ENCODE peak calls at places on chromosome 2, in ten cellular contexts. G is breast epithelium; J is AG04450; V is IMR-90; P is HL-60; N is A549; S is WERI-Rb-1; O is CD4-positive, CD25-positive, alpha-beta regulatory T cell; E is neuronal stem cell; B is BE2C. Q is an unnamed sample.

GRCh38 chr2:943821-944220 is 6.8 kb upstream of the SNTG2 start:
- DNase-seq in G (no peak), J (no peak), V (no peak), P (no peak), N (no peak), S (no peak), O (no peak), E (no peak), B (no peak), Q (no peak)

GRCh38 chr2:96800061-96800761 is 15.9 kb upstream of the CNNM3 start:
- DNase-seq in G (no peak), J (no peak), V (no peak), P (no peak), N (no peak), S (no peak), O (no peak), E (no peak), B (no peak), Q (no peak)

GRCh38 chr2:64652231-64653173 is 1.2 kb downstream of the SERTAD2 start:
- DNase-seq in G (no peak), J (no peak), V (peak), P (peak), N (peak), S (peak), O (no peak), E (no peak), B (no peak), Q (peak)

GRCh38 chr2:232368311-232368731 is 10.2 kb upstream of the ALPP start:
- DNase-seq in G (no peak), J (no peak), V (peak), P (no peak), N (peak), S (no peak), O (no peak), E (no peak), B (no peak), Q (peak)

GRCh38 chr2:169664600-169664977 is 29.6 kb downstream of the CFAP210 start:
- DNase-seq in G (no peak), J (no peak), V (peak), P (no peak), N (no peak), S (no peak), O (no peak), E (no peak), B (no peak), Q (no peak)

GRCh38 chr2:118913131-118913804 is 28.7 kb upstream of the MARCO start:
- DNase-seq in G (no peak), J (no peak), V (no peak), P (no peak), N (no peak), S (no peak), O (no peak), E (no peak), B (no peak), Q (no peak)

GRCh38 chr2:174246944-174247381 is 1.4 kb downstream of the OLA1 start:
- DNase-seq in G (no peak), J (no peak), V (no peak), P (no peak), N (no peak), S (peak), O (no peak), E (no peak), B (no peak), Q (no peak)

GRCh38 chr2:226759768-226760167 is 39.9 kb downstream of the IRS1 start:
- DNase-seq in G (no peak), J (no peak), V (no peak), P (no peak), N (no peak), S (no peak), O (no peak), E (no peak), B (no peak), Q (no peak)

GRCh38 chr2:210938228-210938627 is 381.8 kb downstream of the CPS1 start:
- DNase-seq in G (no peak), J (no peak), V (no peak), P (no peak), N (no peak), S (no peak), O (no peak), E (no peak), B (no peak), Q (no peak)

GRCh38 chr2:26647981-26648380 is 6.8 kb upstream of the CIB4 start:
- DNase-seq in G (no peak), J (no peak), V (no peak), P (no peak), N (no peak), S (peak), O (no peak), E (no peak), B (no peak), Q (no peak)

GRCh38 chr2:14896280-14896679 is 263.8 kb downstream of the LRATD1 start:
- DNase-seq in G (no peak), J (no peak), V (no peak), P (no peak), N (no peak), S (no peak), O (no peak), E (no peak), B (no peak), Q (no peak)

GRCh38 chr2:111715987-111716900 is 167.7 kb downstream of the ANAPC1 start:
- DNase-seq in G (peak), J (no peak), V (no peak), P (no peak), N (no peak), S (no peak), O (no peak), E (no peak), B (no peak), Q (peak)

GRCh38 chr2:173574304-173574703 is 219.6 kb downstream of the CDCA7 start:
- DNase-seq in G (no peak), J (no peak), V (no peak), P (no peak), N (no peak), S (no peak), O (no peak), E (no peak), B (no peak), Q (no peak)

GRCh38 chr2:226798422-226799210 is 1.0 kb downstream of the IRS1 start:
- DNase-seq in G (peak), J (no peak), V (peak), P (peak), N (peak), S (no peak), O (peak), E (no peak), B (peak), Q (peak)

GRCh38 chr2:127218843-127219715 is 1.0 kb downstream of the CYP27C1 start:
- DNase-seq in G (no peak), J (no peak), V (no peak), P (no peak), N (peak), S (peak), O (no peak), E (peak), B (peak), Q (no peak)
- H3K4me3 ChIP-seq in G (peak), J (peak), V (peak), P (peak), N (peak), S (peak), O (no peak), E (peak), B (peak), Q (peak)

DNA sequence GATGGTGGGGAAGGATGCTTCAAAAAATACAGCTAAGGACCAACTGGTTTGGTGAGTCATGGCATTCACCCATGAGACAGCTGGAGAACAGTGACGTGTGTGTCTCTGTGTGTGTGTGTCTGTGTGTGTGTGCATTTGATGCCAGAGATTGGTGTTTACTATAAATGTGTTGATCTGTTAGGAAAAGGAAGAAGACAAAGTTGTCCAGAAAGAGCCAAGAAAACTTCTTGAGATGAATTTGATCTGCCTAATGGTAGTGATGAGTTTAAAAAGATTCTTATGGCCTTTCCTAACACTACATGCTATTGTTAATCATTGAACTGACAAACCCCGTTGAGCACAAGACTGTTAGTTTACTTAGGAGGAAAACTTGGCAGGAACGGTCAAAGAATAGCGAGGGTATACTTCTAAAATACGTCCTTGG is 36.4 kb upstream of the IL1R1 start:
- DNase-seq in G (no peak), J (no peak), V (peak), P (no peak), N (peak), S (no peak), O (no peak), E (no peak), B (no peak), Q (no peak)
- H3K4me3 ChIP-seq in G (peak), J (peak), V (no peak), P (no peak), N (peak), S (no peak), O (peak), E (no peak), B (no peak), Q (no peak)

GRCh38 chr2:47767880-47768609 is 14.9 kb upstream of the MSH6 start:
- DNase-seq in G (peak), J (no peak), V (peak), P (peak), N (peak), S (peak), O (peak), E (peak), B (peak), Q (peak)
- H3K4me3 ChIP-seq in G (peak), J (peak), V (peak), P (no peak), N (no peak), S (no peak), O (no peak), E (no peak), B (no peak), Q (no peak)

GRCh38 chr2:152011724-152012123 is 87.1 kb downstream of the CACNB4 start:
- DNase-seq in G (no peak), J (no peak), V (no peak), P (no peak), N (no peak), S (no peak), O (no peak), E (no peak), B (no peak), Q (no peak)

GRCh38 chr2:152016175-152017120 is 82.4 kb downstream of the CACNB4 start:
- DNase-seq in G (no peak), J (no peak), V (no peak), P (no peak), N (no peak), S (no peak), O (no peak), E (no peak), B (no peak), Q (no peak)

DNA sequence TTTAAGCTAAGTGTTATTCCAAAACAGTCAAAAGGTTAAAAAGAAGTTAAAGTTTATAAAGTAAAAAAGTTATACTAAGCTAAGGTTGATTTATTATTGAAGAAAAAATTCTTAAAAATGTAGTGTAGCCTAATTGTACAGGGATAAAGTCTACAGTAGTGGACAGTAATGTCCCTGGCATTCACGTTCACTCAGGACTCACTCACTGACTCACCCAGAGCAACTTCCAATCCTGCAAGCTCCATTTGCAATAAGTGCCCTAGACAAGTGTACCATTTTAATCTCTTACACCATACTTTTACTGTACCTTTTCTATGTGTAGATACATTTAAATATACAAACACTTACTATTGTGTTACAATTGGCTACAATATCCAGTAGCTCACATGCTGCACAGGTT is 86.1 kb downstream of the CACNB4 start:
- DNase-seq in G (no peak), J (no peak), V (peak), P (no peak), N (no peak), S (no peak), O (no peak), E (no peak), B (no peak), Q (no peak)
- H3K4me3 ChIP-seq in G (no peak), J (no peak), V (no peak), P (no peak), N (no peak), S (no peak), O (no peak), E (no peak), B (no peak), Q (no peak)

GRCh38 chr2:136407952-136408318 is 290.0 kb upstream of the CXCR4 start:
- DNase-seq in G (no peak), J (no peak), V (no peak), P (no peak), N (no peak), S (no peak), O (no peak), E (no peak), B (no peak), Q (no peak)
- H3K4me3 ChIP-seq in G (no peak), J (no peak), V (no peak), P (no peak), N (no peak), S (no peak), O (no peak), E (no peak), B (no peak), Q (no peak)

GRCh38 chr2:195049372-195050031 is 607.5 kb upstream of the SLC39A10 start:
- DNase-seq in G (no peak), J (no peak), V (no peak), P (no peak), N (no peak), S (no peak), O (no peak), E (no peak), B (no peak), Q (no peak)
- H3K4me3 ChIP-seq in G (no peak), J (no peak), V (no peak), P (no peak), N (no peak), S (no peak), O (no peak), E (no peak), B (no peak), Q (no peak)

GRCh38 chr2:177165103-177165583 is 47.5 kb upstream of the HNRNPA3 start:
- DNase-seq in G (no peak), J (no peak), V (peak), P (peak), N (peak), S (peak), O (no peak), E (no peak), B (peak), Q (peak)
- H3K4me3 ChIP-seq in G (peak), J (peak), V (peak), P (peak), N (peak), S (peak), O (peak), E (no peak), B (peak), Q (peak)

GRCh38 chr2:124708661-124709060 is 683.6 kb downstream of the CNTNAP5 start:
- DNase-seq in G (no peak), J (no peak), V (no peak), P (no peak), N (no peak), S (no peak), O (no peak), E (no peak), B (no peak), Q (no peak)
- H3K4me3 ChIP-seq in G (no peak), J (no peak), V (no peak), P (no peak), N (no peak), S (no peak), O (no peak), E (no peak), B (no peak), Q (no peak)